ENCODE peak calls at places on chromosomes 6 and 20, in seven cellular contexts. Q, P, M, A, Y, E and D are unnamed samples.

GRCh38 chr20:408843-409696 is 971 bp downstream of the RBCK1 start:
- DNase-seq in P (no peak), E (no peak), A (no peak), Y (no peak), Q (no peak), M (no peak), D (no peak)

GRCh38 chr6:43481075-43481474 is 3.7 kb downstream of the TJAP1 start:
- DNase-seq in E (no peak), Y (no peak), Q (no peak), M (no peak), P (no peak), A (no peak), D (no peak)

GRCh38 chr6:105428342-105428957 is 25.6 kb upstream of the PREP start:
- DNase-seq in E (no peak), M (no peak), P (no peak), Q (no peak), Y (no peak), A (peak; percentile 14), D (peak; percentile 32)

GRCh38 chr6:69795469-69796080 is 1.2 kb downstream of the LMBRD1 start:
- DNase-seq in P (no peak), M (no peak), E (no peak), Q (peak; percentile 11), A (no peak), Y (no peak), D (no peak)

GRCh38 chr20:45378191-45378590 is at the start of gene TP53TG5:
- DNase-seq in A (no peak), P (no peak), M (no peak), Q (no peak), Y (no peak), E (no peak), D (no peak)

GRCh38 chr20:9035129-9035528 is 33.8 kb upstream of the PLCB4 start:
- DNase-seq in E (no peak), P (no peak), M (no peak), A (no peak), Y (no peak), Q (no peak), D (no peak)

GRCh38 chr20:22523499-22524392 is 60.6 kb downstream of the FOXA2 start:
- DNase-seq in Q (no peak), A (no peak), M (no peak), Y (peak; percentile 40), E (no peak), P (peak; percentile 46), D (no peak)

GRCh38 chr6:34246563-34247391 is 2.0 kb downstream of the SMIM29 start:
- DNase-seq in Y (no peak), P (no peak), M (peak; percentile 62), Q (peak; percentile 72), E (no peak), A (no peak), D (peak; percentile 43)

GRCh38 chr6:3725145-3726015 is 26.1 kb downstream of the PXDC1 start:
- DNase-seq in M (no peak), E (no peak), Q (no peak), A (no peak), Y (no peak), P (no peak), D (no peak)

GRCh38 chr6:99819853-99820252 is 174.2 kb downstream of the MCHR2 start:
- DNase-seq in Y (no peak), P (no peak), M (no peak), Q (no peak), E (no peak), A (no peak), D (no peak)

GRCh38 chr6:99821164-99821563 is 172.9 kb downstream of the MCHR2 start:
- DNase-seq in Y (peak; percentile 88), E (no peak), A (no peak), Q (no peak), M (no peak), P (no peak), D (no peak)

GRCh38 chr6:99816795-99817194 is 177.2 kb downstream of the MCHR2 start:
- DNase-seq in Q (no peak), Y (no peak), A (no peak), E (no peak), M (no peak), P (no peak), D (no peak)

GRCh38 chr6:99814230-99814928 is 179.6 kb downstream of the MCHR2 start:
- DNase-seq in E (no peak), Q (no peak), A (no peak), M (no peak), P (no peak), Y (peak; percentile 9), D (no peak)

GRCh38 chr6:99818161-99818560 is 175.9 kb downstream of the MCHR2 start:
- DNase-seq in P (no peak), Y (no peak), M (no peak), E (no peak), A (no peak), Q (no peak), D (no peak)
- TF ChIP-seq EP300 in P (no peak), Y (no peak), M (no peak), E (no peak), A (no peak), Q (no peak), D (no peak)

GRCh38 chr20:64041781-64042771 is 6.1 kb downstream of the C20orf204 start:
- DNase-seq in M (no peak), Y (no peak), E (no peak), Q (peak; percentile 72), A (no peak), P (no peak), D (no peak)
- TF ChIP-seq EP300 in M (no peak), Y (no peak), E (no peak), Q (peak; percentile 53), A (no peak), P (no peak), D (no peak)

DNA sequence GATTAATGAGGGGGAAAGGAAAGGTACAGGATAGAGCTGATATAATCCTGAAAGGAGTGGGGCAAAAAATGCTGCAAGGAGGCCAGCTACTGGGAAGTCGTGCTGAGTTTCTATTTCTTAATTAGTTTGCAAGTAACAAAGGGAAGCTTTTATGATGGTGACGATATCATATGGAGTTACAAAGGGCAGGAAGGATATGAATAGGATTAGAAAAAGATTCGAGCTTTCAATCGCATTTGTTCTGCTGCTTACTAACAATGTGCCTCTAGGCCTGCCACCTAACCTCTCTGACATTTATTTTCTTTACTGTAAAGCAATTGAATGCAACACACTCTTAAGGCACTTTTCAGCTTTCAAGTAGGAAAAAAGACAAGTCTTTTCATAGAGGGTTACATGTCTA is 219.2 kb downstream of the CLVS2 start:
- DNase-seq in M (no peak), P (no peak), A (no peak), Y (no peak), Q (no peak), E (no peak), D (no peak)
- TF ChIP-seq EP300 in M (no peak), P (no peak), A (no peak), Y (no peak), Q (no peak), E (no peak), D (no peak)

GRCh38 chr6:72716916-72717315 is 95.1 kb downstream of the KCNQ5 start:
- DNase-seq in A (no peak), Y (no peak), M (no peak), P (no peak), E (no peak), Q (no peak), D (no peak)

GRCh38 chr6:72712921-72713320 is 91.1 kb downstream of the KCNQ5 start:
- DNase-seq in Y (no peak), Q (no peak), A (no peak), M (no peak), P (no peak), E (no peak), D (no peak)

GRCh38 chr6:72709436-72709835 is 87.6 kb downstream of the KCNQ5 start:
- DNase-seq in Y (no peak), A (no peak), E (no peak), P (no peak), Q (no peak), M (no peak), D (no peak)

GRCh38 chr6:72720464-72720863 is 98.6 kb downstream of the KCNQ5 start:
- DNase-seq in Y (no peak), M (no peak), A (no peak), E (no peak), Q (no peak), P (no peak), D (no peak)

GRCh38 chr6:72715119-72715518 is 93.3 kb downstream of the KCNQ5 start:
- DNase-seq in Y (no peak), M (no peak), A (no peak), P (no peak), Q (no peak), E (no peak), D (no peak)
- TF ChIP-seq EP300 in Y (no peak), M (no peak), A (no peak), P (no peak), Q (no peak), E (no peak), D (no peak)